ENCODE peak calls at places on chromosomes 6 and 20, in eight cellular contexts. One of them, this sample, is unnamed.

GRCh38 chr20:7959484-7959883 is 19.2 kb upstream of the HAO1 start:
- DNase-seq in AG04449: no peak
- DNase-seq in endothelial cell: no peak
- DNase-seq in fibroblast of villous mesenchyme: no peak
- DNase-seq in NCI-H1436 treated with DMSO at 0.1 percent for 48 hours: no peak
- DNase-seq in HuH-7.5: no peak
- DNase-seq in SK-MEL-5: no peak
- DNase-seq in NCI-H1105: peak
- DNase-seq in this sample: no peak

GRCh38 chr20:58251979-58252591 is 23.6 kb upstream of the ANKRD60 start:
- DNase-seq in fibroblast of villous mesenchyme: peak
- DNase-seq in NCI-H1105: no peak
- DNase-seq in SK-MEL-5: peak
- DNase-seq in endothelial cell: no peak
- DNase-seq in HuH-7.5: no peak
- DNase-seq in AG04449: peak
- DNase-seq in NCI-H1436 treated with DMSO at 0.1 percent for 48 hours: no peak
- DNase-seq in this sample: no peak

GRCh38 chr6:11813585-11813984 is 35.0 kb upstream of the ADTRP start:
- DNase-seq in HuH-7.5: no peak
- DNase-seq in AG04449: no peak
- DNase-seq in SK-MEL-5: no peak
- DNase-seq in NCI-H1105: no peak
- DNase-seq in fibroblast of villous mesenchyme: no peak
- DNase-seq in endothelial cell: no peak
- DNase-seq in NCI-H1436 treated with DMSO at 0.1 percent for 48 hours: no peak
- DNase-seq in this sample: no peak

GRCh38 chr6:52020961-52021570 is 66.3 kb downstream of the PKHD1 start:
- DNase-seq in fibroblast of villous mesenchyme: peak
- DNase-seq in endothelial cell: no peak
- DNase-seq in HuH-7.5: no peak
- DNase-seq in NCI-H1105: peak
- DNase-seq in SK-MEL-5: peak
- DNase-seq in NCI-H1436 treated with DMSO at 0.1 percent for 48 hours: no peak
- DNase-seq in AG04449: no peak
- DNase-seq in this sample: peak

GRCh38 chr20:29319725-29320124 is 1937.7 kb upstream of the DEFB115 start:
- DNase-seq in endothelial cell: no peak
- DNase-seq in AG04449: no peak
- DNase-seq in HuH-7.5: no peak
- DNase-seq in fibroblast of villous mesenchyme: no peak
- DNase-seq in SK-MEL-5: no peak
- DNase-seq in NCI-H1105: no peak
- DNase-seq in NCI-H1436 treated with DMSO at 0.1 percent for 48 hours: no peak
- DNase-seq in this sample: no peak

GRCh38 chr6:126620747-126621146 is 280.8 kb downstream of the CENPW start:
- DNase-seq in NCI-H1436 treated with DMSO at 0.1 percent for 48 hours: no peak
- DNase-seq in endothelial cell: no peak
- DNase-seq in NCI-H1105: no peak
- DNase-seq in HuH-7.5: no peak
- DNase-seq in fibroblast of villous mesenchyme: no peak
- DNase-seq in SK-MEL-5: no peak
- DNase-seq in AG04449: no peak
- DNase-seq in this sample: no peak

GRCh38 chr20:54657268-54657826 is 182.0 kb downstream of the DOK5 start:
- DNase-seq in fibroblast of villous mesenchyme: no peak
- DNase-seq in AG04449: no peak
- DNase-seq in NCI-H1105: no peak
- DNase-seq in SK-MEL-5: peak
- DNase-seq in NCI-H1436 treated with DMSO at 0.1 percent for 48 hours: no peak
- DNase-seq in HuH-7.5: no peak
- DNase-seq in endothelial cell: no peak
- DNase-seq in this sample: no peak

GRCh38 chr6:31687860-31688693 is 7.2 kb upstream of the LY6G5C start:
- DNase-seq in NCI-H1436 treated with DMSO at 0.1 percent for 48 hours: no peak
- DNase-seq in AG04449: no peak
- DNase-seq in HuH-7.5: no peak
- DNase-seq in endothelial cell: no peak
- DNase-seq in SK-MEL-5: no peak
- DNase-seq in NCI-H1105: no peak
- DNase-seq in fibroblast of villous mesenchyme: no peak
- DNase-seq in this sample: no peak

GRCh38 chr6:36643967-36644366 is 34.5 kb upstream of the CDKN1A start:
- DNase-seq in SK-MEL-5: no peak
- DNase-seq in HuH-7.5: no peak
- DNase-seq in NCI-H1105: no peak
- DNase-seq in AG04449: no peak
- DNase-seq in fibroblast of villous mesenchyme: no peak
- DNase-seq in endothelial cell: no peak
- DNase-seq in NCI-H1436 treated with DMSO at 0.1 percent for 48 hours: no peak
- DNase-seq in this sample: no peak

GRCh38 chr6:73694711-73695411 is 1.1 kb upstream of the CD109 start:
- DNase-seq in endothelial cell: no peak
- DNase-seq in NCI-H1436 treated with DMSO at 0.1 percent for 48 hours: no peak
- DNase-seq in SK-MEL-5: peak
- DNase-seq in fibroblast of villous mesenchyme: peak
- DNase-seq in HuH-7.5: no peak
- DNase-seq in NCI-H1105: no peak
- DNase-seq in AG04449: no peak
- DNase-seq in this sample: no peak

GRCh38 chr6:135870722-135871121 is 19.2 kb downstream of the PDE7B start:
- DNase-seq in fibroblast of villous mesenchyme: peak
- DNase-seq in AG04449: no peak
- DNase-seq in endothelial cell: no peak
- DNase-seq in NCI-H1105: no peak
- DNase-seq in NCI-H1436 treated with DMSO at 0.1 percent for 48 hours: no peak
- DNase-seq in SK-MEL-5: peak
- DNase-seq in HuH-7.5: no peak
- DNase-seq in this sample: no peak

GRCh38 chr6:72657391-72657790 is 35.5 kb downstream of the KCNQ5 start:
- DNase-seq in fibroblast of villous mesenchyme: no peak
- DNase-seq in NCI-H1105: no peak
- DNase-seq in SK-MEL-5: no peak
- DNase-seq in HuH-7.5: no peak
- DNase-seq in NCI-H1436 treated with DMSO at 0.1 percent for 48 hours: no peak
- DNase-seq in AG04449: no peak
- DNase-seq in endothelial cell: no peak
- DNase-seq in this sample: no peak

GRCh38 chr6:45965007-45965406 is 50.7 kb downstream of the CLIC5 start:
- DNase-seq in NCI-H1105: no peak
- DNase-seq in endothelial cell: no peak
- DNase-seq in AG04449: no peak
- DNase-seq in fibroblast of villous mesenchyme: no peak
- DNase-seq in HuH-7.5: no peak
- DNase-seq in SK-MEL-5: no peak
- DNase-seq in NCI-H1436 treated with DMSO at 0.1 percent for 48 hours: no peak
- DNase-seq in this sample: no peak

GRCh38 chr20:38601216-38602184 is at the start of gene ARHGAP40:
- DNase-seq in SK-MEL-5: no peak
- DNase-seq in AG04449: no peak
- DNase-seq in HuH-7.5: peak
- DNase-seq in NCI-H1105: no peak
- DNase-seq in NCI-H1436 treated with DMSO at 0.1 percent for 48 hours: no peak
- DNase-seq in endothelial cell: peak
- DNase-seq in fibroblast of villous mesenchyme: no peak
- DNase-seq in this sample: no peak

GRCh38 chr6:142883011-142883410 is 62.0 kb downstream of the HIVEP2 start:
- DNase-seq in NCI-H1105: no peak
- DNase-seq in NCI-H1436 treated with DMSO at 0.1 percent for 48 hours: no peak
- DNase-seq in AG04449: no peak
- DNase-seq in fibroblast of villous mesenchyme: no peak
- DNase-seq in endothelial cell: no peak
- DNase-seq in HuH-7.5: no peak
- DNase-seq in SK-MEL-5: no peak
- DNase-seq in this sample: no peak

GRCh38 chr6:4941782-4942672 is 61.8 kb downstream of the RPP40 start:
- DNase-seq in NCI-H1105: no peak
- DNase-seq in AG04449: peak
- DNase-seq in endothelial cell: no peak
- DNase-seq in SK-MEL-5: peak
- DNase-seq in NCI-H1436 treated with DMSO at 0.1 percent for 48 hours: no peak
- DNase-seq in fibroblast of villous mesenchyme: peak
- DNase-seq in HuH-7.5: peak
- DNase-seq in this sample: peak

GRCh38 chr20:1010659-1011058 is 8.5 kb upstream of the RSPO4 start:
- DNase-seq in HuH-7.5: no peak
- DNase-seq in SK-MEL-5: no peak
- DNase-seq in AG04449: no peak
- DNase-seq in NCI-H1436 treated with DMSO at 0.1 percent for 48 hours: no peak
- DNase-seq in NCI-H1105: no peak
- DNase-seq in fibroblast of villous mesenchyme: no peak
- DNase-seq in endothelial cell: no peak
- DNase-seq in this sample: no peak

GRCh38 chr20:1331101-1331500 is 2.2 kb upstream of the SDCBP2 start:
- DNase-seq in HuH-7.5: no peak
- DNase-seq in AG04449: no peak
- DNase-seq in NCI-H1436 treated with DMSO at 0.1 percent for 48 hours: no peak
- DNase-seq in fibroblast of villous mesenchyme: no peak
- DNase-seq in endothelial cell: no peak
- DNase-seq in NCI-H1105: no peak
- DNase-seq in SK-MEL-5: no peak
- DNase-seq in this sample: no peak

GRCh38 chr6:131694832-131695426 is 6.3 kb downstream of the OR2A4 start:
- DNase-seq in fibroblast of villous mesenchyme: peak
- DNase-seq in AG04449: no peak
- DNase-seq in NCI-H1105: peak
- DNase-seq in HuH-7.5: peak
- DNase-seq in endothelial cell: peak
- DNase-seq in NCI-H1436 treated with DMSO at 0.1 percent for 48 hours: peak
- DNase-seq in SK-MEL-5: peak
- DNase-seq in this sample: no peak

GRCh38 chr20:23298155-23298554 is 52.4 kb upstream of the NXT1 start:
- DNase-seq in NCI-H1436 treated with DMSO at 0.1 percent for 48 hours: no peak
- DNase-seq in HuH-7.5: no peak
- DNase-seq in SK-MEL-5: no peak
- DNase-seq in fibroblast of villous mesenchyme: no peak
- DNase-seq in endothelial cell: no peak
- DNase-seq in AG04449: no peak
- DNase-seq in NCI-H1105: no peak
- DNase-seq in this sample: no peak

GRCh38 chr6:156974897-156975296 is 197.7 kb downstream of the ARID1B start:
- DNase-seq in fibroblast of villous mesenchyme: peak
- DNase-seq in NCI-H1436 treated with DMSO at 0.1 percent for 48 hours: no peak
- DNase-seq in SK-MEL-5: no peak
- DNase-seq in NCI-H1105: no peak
- DNase-seq in AG04449: no peak
- DNase-seq in endothelial cell: no peak
- DNase-seq in HuH-7.5: no peak
- DNase-seq in this sample: no peak

GRCh38 chr6:44655368-44656342 is 268.1 kb downstream of the CDC5L start:
- DNase-seq in HuH-7.5: peak
- DNase-seq in SK-MEL-5: peak
- DNase-seq in AG04449: no peak
- DNase-seq in NCI-H1105: peak
- DNase-seq in endothelial cell: peak
- DNase-seq in NCI-H1436 treated with DMSO at 0.1 percent for 48 hours: no peak
- DNase-seq in fibroblast of villous mesenchyme: peak
- DNase-seq in this sample: peak

This sample was measured in CD4-positive, CD25-positive, alpha-beta regulatory T cell.